ENCODE peak calls at places on chromosome 4, in five cellular contexts. R, X, P, O and N are unnamed samples.

GRCh38 chr4:123453006-123453685 is 56.6 kb downstream of the SPRY1 start:
- DNase-seq in X (no peak), O (no peak), P (peak), R (no peak), N (no peak)

GRCh38 chr4:86034616-86035015 is 325.2 kb downstream of the MAPK10 start:
- DNase-seq in P (no peak), R (peak), X (no peak), O (no peak), N (no peak)

GRCh38 chr4:108116423-108117168 is 52.1 kb downstream of the LEF1 start:
- DNase-seq in O (no peak), R (no peak), P (no peak), X (no peak), N (no peak)

GRCh38 chr4:74374561-74375327 is 9.8 kb downstream of the EREG start:
- DNase-seq in X (no peak), P (peak), R (peak), O (no peak), N (no peak)

GRCh38 chr4:150212927-150213326 is 134.7 kb downstream of the DCLK2 start:
- DNase-seq in P (no peak), R (no peak), O (no peak), X (no peak), N (no peak)

GRCh38 chr4:40305329-40306193 is 29.6 kb upstream of the CHRNA9 start:
- DNase-seq in R (no peak), X (no peak), O (no peak), P (no peak), N (no peak)

GRCh38 chr4:146883070-146883469 is 62.6 kb downstream of the TTC29 start:
- DNase-seq in X (no peak), R (no peak), O (no peak), P (no peak), N (no peak)

GRCh38 chr4:39469429-39470077 is 10.7 kb downstream of the LIAS start:
- DNase-seq in X (peak), P (peak), R (peak), O (no peak), N (no peak)

GRCh38 chr4:105619193-105619931 is 66.9 kb downstream of the ARHGEF38 start:
- DNase-seq in X (peak), P (peak), O (no peak), R (peak), N (no peak)

GRCh38 chr4:108037884-108038283 is 48.2 kb downstream of the HADH start:
- DNase-seq in O (no peak), P (no peak), X (no peak), R (no peak), N (no peak)

GRCh38 chr4:154998773-154999172 is 209.7 kb upstream of the NPY2R start:
- DNase-seq in R (no peak), P (no peak), O (no peak), X (no peak), N (no peak)

GRCh38 chr4:120902925-120903324 is 19.6 kb downstream of the PRDM5 start:
- DNase-seq in R (peak), O (no peak), P (no peak), X (no peak), N (no peak)

GRCh38 chr4:24924309-24924781 is 11.5 kb upstream of the CCDC149 start:
- DNase-seq in O (no peak), X (peak), R (peak), P (peak), N (no peak)

GRCh38 chr4:29326816-29327215 is 1393.4 kb upstream of the PCDH7 start:
- DNase-seq in P (no peak), R (no peak), O (no peak), X (no peak), N (no peak)

GRCh38 chr4:39855909-39856512 is 121.7 kb downstream of the PDS5A start:
- DNase-seq in R (peak), X (no peak), P (peak), O (no peak), N (no peak)

GRCh38 chr4:156901871-156902270 is 69.7 kb downstream of the PDGFC start:
- DNase-seq in X (no peak), O (no peak), P (peak), R (no peak), N (no peak)